ENCODE peak calls at places on chromosome 17, in ten cellular contexts. P is T-helper 2 cell; K is activated T-helper 1 cell treated with anti-CD3 and anti-CD28 coated beads, Interleukin-2, amount 50 U/mL, for 16 hours; Q is right atrium auricular region; E is thoracic aorta; D is neural crest cell; J is CD8-positive, alpha-beta memory T cell; A is effector memory CD4-positive, alpha-beta T cell; W is T-cell; G is T follicular helper cell. C is an unnamed sample.

GRCh38 chr17:41530062-41531048 is 2.2 kb upstream of the KRT19 start:
- DNase-seq in P (no peak), K (no peak), Q (no peak), E (peak; percentile 28), D (no peak), J (no peak), A (no peak), W (no peak), G (no peak), C (no peak)

GRCh38 chr17:75695830-75696271 is 25.4 kb upstream of the ITGB4 start:
- DNase-seq in P (no peak), K (no peak), Q (no peak), E (no peak), D (no peak), J (no peak), A (no peak), W (no peak), G (no peak), C (no peak)

GRCh38 chr17:40417258-40417608 is 463 bp downstream of the TOP2A start:
- DNase-seq in P (no peak), K (no peak), Q (no peak), E (no peak), D (no peak), J (no peak), A (no peak), W (no peak), G (no peak), C (no peak)

GRCh38 chr17:60599220-60599619 is 773 bp upstream of the PPM1D start:
- DNase-seq in P (no peak), K (no peak), Q (no peak), E (no peak), D (no peak), J (no peak), A (no peak), W (no peak), G (no peak), C (no peak)

GRCh38 chr17:62935481-62935880 is 30.6 kb upstream of the TANC2 start:
- DNase-seq in P (no peak), K (no peak), Q (no peak), E (no peak), D (no peak), J (no peak), A (no peak), W (no peak), G (no peak), C (no peak)

GRCh38 chr17:77821114-77821513 is 137.4 kb upstream of the TNRC6C start:
- DNase-seq in P (no peak), K (no peak), Q (no peak), E (no peak), D (no peak), J (peak; percentile 41), A (no peak), W (no peak), G (no peak), C (no peak)

GRCh38 chr17:45370949-45371413 is 54.2 kb upstream of the MAP3K14 start:
- DNase-seq in P (no peak), K (no peak), Q (no peak), E (no peak), D (no peak), J (no peak), A (no peak), W (no peak), G (no peak), C (no peak)

GRCh38 chr17:79968116-79968515 is 67.6 kb downstream of the TBC1D16 start:
- DNase-seq in P (no peak), K (no peak), Q (no peak), E (no peak), D (no peak), J (peak; percentile 10), A (no peak), W (no peak), G (no peak), C (no peak)

GRCh38 chr17:58344047-58344790 is 7.8 kb downstream of the SUPT4H1 start:
- DNase-seq in P (peak; percentile 75), K (no peak), Q (no peak), E (no peak), D (no peak), J (peak; percentile 95), A (peak; percentile 85), W (peak; percentile 79), G (peak; percentile 73), C (peak; percentile 93)

GRCh38 chr17:81566461-81567126 is 14.4 kb upstream of the FAAP100 start:
- DNase-seq in P (no peak), K (no peak), Q (peak; percentile 79), E (peak; percentile 64), D (no peak), J (no peak), A (no peak), W (no peak), G (no peak), C (no peak)

GRCh38 chr17:3543453-3543852 is 14.2 kb downstream of the TRPV3 start:
- DNase-seq in P (no peak), K (no peak), Q (no peak), E (no peak), D (no peak), J (peak; percentile 9), A (no peak), W (no peak), G (no peak), C (no peak)

GRCh38 chr17:33520404-33521032 is 227.4 kb upstream of the ASIC2 start:
- DNase-seq in P (peak; percentile 12), K (no peak), Q (no peak), E (no peak), D (peak; percentile 86), J (no peak), A (no peak), W (peak; percentile 15), G (peak; percentile 3), C (no peak)

GRCh38 chr17:31211352-31212012 is 85.6 kb downstream of the OMG start:
- DNase-seq in P (no peak), K (no peak), Q (no peak), E (no peak), D (no peak), J (no peak), A (no peak), W (no peak), G (no peak), C (no peak)

GRCh38 chr17:77863814-77864161 is 94.7 kb upstream of the TNRC6C start:
- DNase-seq in P (no peak), K (no peak), Q (no peak), E (no peak), D (no peak), J (no peak), A (no peak), W (no peak), G (no peak), C (no peak)

GRCh38 chr17:28541439-28541838 is 11.0 kb downstream of the UNC119 start:
- DNase-seq in P (no peak), K (no peak), Q (no peak), E (no peak), D (no peak), J (no peak), A (no peak), W (no peak), G (no peak), C (no peak)

GRCh38 chr17:38761612-38762011 is 9.1 kb downstream of the PSMB3 start:
- DNase-seq in P (no peak), K (no peak), Q (no peak), E (no peak), D (peak; percentile 36), J (no peak), A (no peak), W (peak; percentile 24), G (no peak), C (no peak)

GRCh38 chr17:27520571-27521185 is 64.4 kb downstream of the KSR1 start:
- DNase-seq in P (no peak), K (no peak), Q (no peak), E (no peak), D (peak; percentile 45), J (no peak), A (no peak), W (no peak), G (no peak), C (no peak)

GRCh38 chr17:74547736-74548135 is 1.8 kb upstream of the CD300C start:
- DNase-seq in P (no peak), K (no peak), Q (no peak), E (no peak), D (no peak), J (no peak), A (no peak), W (no peak), G (no peak), C (no peak)

GRCh38 chr17:80800775-80801391 is 190.8 kb upstream of the CHMP6 start:
- DNase-seq in P (no peak), K (no peak), Q (no peak), E (no peak), D (no peak), J (no peak), A (no peak), W (no peak), G (no peak), C (no peak)

GRCh38 chr17:8315740-8316217 is 5.7 kb downstream of the ARHGEF15 start:
- DNase-seq in P (no peak), K (no peak), Q (no peak), E (no peak), D (no peak), J (no peak), A (no peak), W (no peak), G (no peak), C (no peak)

GRCh38 chr17:7438050-7438614 is 1.2 kb upstream of the FGF11 start:
- DNase-seq in P (peak; percentile 34), K (no peak), Q (peak; percentile 62), E (no peak), D (no peak), J (peak; percentile 61), A (no peak), W (peak; percentile 54), G (peak; percentile 43), C (peak; percentile 35)

GRCh38 chr17:56835259-56835575 is 1.3 kb downstream of the DGKE start:
- DNase-seq in P (no peak), K (no peak), Q (no peak), E (no peak), D (no peak), J (no peak), A (no peak), W (no peak), G (no peak), C (no peak)

GRCh38 chr17:29214215-29215146 is 32.2 kb upstream of the CRYBA1 start:
- DNase-seq in P (no peak), K (no peak), Q (peak; percentile 61), E (no peak), D (no peak), J (no peak), A (no peak), W (no peak), G (no peak), C (no peak)

GRCh38 chr17:6936370-6937028 is 59.4 kb upstream of the ALOX12 start:
- DNase-seq in P (no peak), K (no peak), Q (no peak), E (no peak), D (no peak), J (peak; percentile 60), A (no peak), W (no peak), G (no peak), C (peak; percentile 16)

GRCh38 chr17:49989518-49989880 is 5.5 kb downstream of the DLX3 start:
- DNase-seq in P (no peak), K (no peak), Q (no peak), E (no peak), D (no peak), J (no peak), A (no peak), W (no peak), G (no peak), C (no peak)

GRCh38 chr17:41972571-41973411 is 6.2 kb downstream of the CNP start:
- DNase-seq in P (no peak), K (no peak), Q (no peak), E (no peak), D (no peak), J (no peak), A (no peak), W (no peak), G (no peak), C (no peak)

GRCh38 chr17:13544292-13544691 is 57.4 kb downstream of the HS3ST3A1 start:
- DNase-seq in P (no peak), K (no peak), Q (no peak), E (no peak), D (no peak), J (no peak), A (no peak), W (no peak), G (no peak), C (no peak)